ENCODE peak calls at places on chromosome 4, in four cellular contexts. V, Z, P and S are unnamed samples.

GRCh38 chr4:24924309-24924781 is 11.5 kb upstream of the CCDC149 start:
- DNase-seq in P (no peak), Z (peak; percentile 82), V (peak; percentile 82), S (peak; percentile 69)

GRCh38 chr4:169033660-169034059 is 23.6 kb upstream of the CBR4 start:
- DNase-seq in P (no peak), Z (no peak), V (no peak), S (no peak)

GRCh38 chr4:126986828-126987227 is 645.9 kb upstream of the INTU start:
- DNase-seq in V (no peak), Z (peak; percentile 7), P (no peak), S (peak; percentile 11)

GRCh38 chr4:101346312-101346561 is 1.1 kb downstream of the PPP3CA start:
- DNase-seq in Z (no peak), V (no peak), P (no peak), S (no peak)

GRCh38 chr4:80507077-80507476 is 171.5 kb downstream of the CFAP299 start:
- DNase-seq in Z (no peak), V (no peak), P (no peak), S (no peak)

GRCh38 chr4:163331629-163332360 is 601 bp downstream of the NPY1R start:
- DNase-seq in P (no peak), V (peak; percentile 40), Z (no peak), S (no peak)

GRCh38 chr4:77159798-77160197 is 2.8 kb downstream of the CCNG2 start:
- DNase-seq in V (no peak), Z (no peak), P (no peak), S (no peak)

GRCh38 chr4:48787031-48787430 is 7.0 kb upstream of the FRYL start:
- DNase-seq in Z (no peak), P (no peak), V (no peak), S (no peak)

GRCh38 chr4:119218093-119218492 is 5.6 kb downstream of the USP53 start:
- DNase-seq in P (no peak), V (no peak), Z (no peak), S (no peak)

GRCh38 chr4:25795091-25795490 is 67.7 kb downstream of the SEL1L3 start:
- DNase-seq in Z (no peak), V (no peak), P (no peak), S (no peak)

GRCh38 chr4:57324673-57325307 is 214.6 kb upstream of the IGFBP7 start:
- DNase-seq in Z (no peak), V (no peak), P (no peak), S (no peak)

GRCh38 chr4:109589605-109590004 is 29.6 kb downstream of the MCUB start:
- DNase-seq in Z (no peak), V (no peak), P (no peak), S (no peak)

GRCh38 chr4:13546855-13547562 is 2.7 kb upstream of the NKX3-2 start:
- DNase-seq in V (peak; percentile 34), Z (no peak), P (no peak), S (no peak)

GRCh38 chr4:84874619-84875018 is 91.9 kb downstream of the WDFY3 start:
- DNase-seq in V (no peak), P (no peak), Z (no peak), S (no peak)

GRCh38 chr4:172096771-172097170 is 283.6 kb downstream of the GALNTL6 start:
- DNase-seq in P (no peak), Z (peak; percentile 30), V (peak; percentile 24), S (no peak)

GRCh38 chr4:186342582-186342981 is 76.6 kb downstream of the F11 start:
- DNase-seq in P (no peak), V (no peak), Z (no peak), S (no peak)

GRCh38 chr4:133638702-133639101 is 489.6 kb downstream of the PCDH10 start:
- DNase-seq in Z (no peak), V (no peak), P (no peak), S (no peak)

GRCh38 chr4:52780627-52781354 is 29.6 kb upstream of the ERVMER34-1 start:
- DNase-seq in Z (no peak), V (no peak), P (no peak), S (no peak)

GRCh38 chr4:2318476-2318875 is 56.6 kb upstream of the MXD4 start:
- DNase-seq in V (no peak), Z (no peak), P (no peak), S (no peak)

GRCh38 chr4:16194199-16194598 is 32.1 kb downstream of the TAPT1 start:
- DNase-seq in V (no peak), Z (no peak), P (no peak), S (no peak)

GRCh38 chr4:40238700-40239548 is 42.1 kb downstream of the RHOH start:
- DNase-seq in V (no peak), Z (no peak), P (no peak), S (no peak)

GRCh38 chr4:14168919-14169318 is 541.4 kb upstream of the BOD1L1 start:
- DNase-seq in P (no peak), V (peak; percentile 53), Z (peak; percentile 55), S (peak; percentile 43)

GRCh38 chr4:140720387-140721087 is 35.6 kb downstream of the TBC1D9 start:
- DNase-seq in P (no peak), V (no peak), Z (no peak), S (no peak)

GRCh38 chr4:139511320-139511719 is 44.7 kb downstream of the SETD7 start:
- DNase-seq in Z (no peak), V (no peak), P (no peak), S (no peak)

GRCh38 chr4:77788990-77789389 is 30.2 kb downstream of the CNOT6L start:
- DNase-seq in Z (no peak), P (no peak), V (no peak), S (no peak)

GRCh38 chr4:180380733-180381132 is 1862.5 kb upstream of the TENM3 start:
- DNase-seq in V (no peak), Z (peak; percentile 20), P (no peak), S (no peak)

GRCh38 chr4:114782842-114783595 is 184.4 kb downstream of the UGT8 start:
- DNase-seq in P (no peak), Z (no peak), V (no peak), S (no peak)

GRCh38 chr4:80459918-80460473 is 124.5 kb downstream of the CFAP299 start:
- DNase-seq in Z (no peak), P (no peak), V (no peak), S (no peak)

GRCh38 chr4:95572304-95572991 is 23.7 kb upstream of the UNC5C start:
- DNase-seq in Z (no peak), V (no peak), P (no peak), S (no peak)

GRCh38 chr4:187069398-187069797 is 345.7 kb upstream of the FAT1 start:
- DNase-seq in V (no peak), Z (no peak), P (no peak), S (no peak)

GRCh38 chr4:476501-476900 is 22.5 kb downstream of the ZNF721 start:
- DNase-seq in P (no peak), V (peak; percentile 18), Z (no peak), S (no peak)

GRCh38 chr4:56641494-56642051 is 39.5 kb downstream of the HOPX start:
- DNase-seq in P (no peak), Z (peak; percentile 83), V (peak; percentile 70), S (peak; percentile 69)

GRCh38 chr4:180513076-180513475 is 1730.1 kb upstream of the TENM3 start:
- DNase-seq in Z (no peak), P (no peak), V (no peak), S (no peak)

GRCh38 chr4:44448548-44449443 is at the start of gene KCTD8:
- DNase-seq in V (peak; percentile 84), P (peak; percentile 25), Z (peak; percentile 3), S (peak; percentile 12)

GRCh38 chr4:7170012-7170411 is 22.3 kb upstream of the SORCS2 start:
- DNase-seq in Z (no peak), V (no peak), P (no peak), S (no peak)

GRCh38 chr4:37197899-37198298 is 46.6 kb upstream of the NWD2 start:
- DNase-seq in P (no peak), V (no peak), Z (no peak), S (no peak)

GRCh38 chr4:180134116-180134866 is 2108.9 kb upstream of the TENM3 start:
- DNase-seq in P (no peak), Z (no peak), V (no peak), S (no peak)

GRCh38 chr4:66501986-66502385 is 831.7 kb upstream of the EPHA5 start:
- DNase-seq in V (no peak), P (no peak), Z (no peak), S (no peak)

GRCh38 chr4:173046818-173047217 is 121.8 kb upstream of the GALNT7 start:
- DNase-seq in V (no peak), Z (no peak), P (no peak), S (no peak)